ENCODE peak calls at places on chromosomes 12 and 14, in ten cellular contexts. R, B, P, C, Y, Q, N, O, A and V are unnamed samples.
A peak's percentile ranks its signal among the peaks of the same experiment; 100 is the strongest.

GRCh38 chr12:41108032-41108431 is 80.1 kb upstream of the PDZRN4 start:
- DNase-seq in R (no peak), B (no peak), P (no peak), C (no peak), Y (no peak), Q (no peak), N (no peak), O (no peak), A (no peak), V (no peak)

GRCh38 chr12:11824069-11824468 is 174.6 kb downstream of the ETV6 start:
- DNase-seq in R (no peak), B (no peak), P (no peak), C (no peak), Y (no peak), Q (no peak), N (no peak), O (no peak), A (no peak), V (no peak)

GRCh38 chr12:121697093-121697698 is 15.4 kb upstream of the TMEM120B start:
- DNase-seq in R (no peak), B (peak; percentile 75), P (no peak), C (no peak), Y (no peak), Q (peak; percentile 47), N (no peak), O (no peak), A (no peak), V (no peak)

GRCh38 chr12:93622485-93622884 is 50.0 kb downstream of the SOCS2 start:
- DNase-seq in R (no peak), B (no peak), P (no peak), C (no peak), Y (peak; percentile 14), Q (no peak), N (no peak), O (no peak), A (no peak), V (no peak)

GRCh38 chr14:92607702-92608429 is 94.3 kb downstream of the RIN3 start:
- DNase-seq in R (no peak), B (no peak), P (no peak), C (no peak), Y (no peak), Q (no peak), N (no peak), O (no peak), A (no peak), V (no peak)

GRCh38 chr12:95637471-95638155 is 86.3 kb upstream of the USP44 start:
- DNase-seq in R (no peak), B (no peak), P (no peak), C (no peak), Y (no peak), Q (no peak), N (no peak), O (no peak), A (no peak), V (no peak)

GRCh38 chr12:3061129-3061857 is 15.9 kb upstream of the TSPAN9 start:
- DNase-seq in R (no peak), B (no peak), P (no peak), C (no peak), Y (no peak), Q (no peak), N (peak; percentile 3), O (peak; percentile 28), A (no peak), V (no peak)

GRCh38 chr14:74917646-74918081 is 5.4 kb downstream of the RPS6KL1 start:
- DNase-seq in R (peak; percentile 89), B (no peak), P (no peak), C (peak; percentile 80), Y (peak; percentile 90), Q (no peak), N (peak; percentile 80), O (no peak), A (no peak), V (no peak)

GRCh38 chr14:46490150-46490769 is 161.3 kb downstream of the RPL10L start:
- DNase-seq in R (no peak), B (peak; percentile 5), P (no peak), C (no peak), Y (no peak), Q (peak; percentile 12), N (no peak), O (no peak), A (no peak), V (no peak)

GRCh38 chr12:69061574-69061973 is 128.6 kb upstream of the CPM start:
- DNase-seq in R (no peak), B (no peak), P (no peak), C (no peak), Y (no peak), Q (no peak), N (no peak), O (no peak), A (no peak), V (no peak)

GRCh38 chr12:57389033-57389432 is 41.8 kb downstream of the R3HDM2 start:
- DNase-seq in R (no peak), B (no peak), P (no peak), C (no peak), Y (no peak), Q (peak; percentile 10), N (no peak), O (no peak), A (no peak), V (no peak)

GRCh38 chr12:114834621-114835020 is 150.6 kb upstream of the TBX3 start:
- DNase-seq in R (no peak), B (no peak), P (no peak), C (no peak), Y (no peak), Q (no peak), N (no peak), O (no peak), A (no peak), V (no peak)

GRCh38 chr12:103817791-103818190 is 23.2 kb downstream of the NT5DC3 start:
- DNase-seq in R (no peak), B (no peak), P (no peak), C (no peak), Y (no peak), Q (no peak), N (no peak), O (no peak), A (no peak), V (no peak)

GRCh38 chr12:53974084-53975018 is at the start of gene HOTAIR:
- DNase-seq in R (peak; percentile 48), B (no peak), P (no peak), C (no peak), Y (no peak), Q (no peak), N (no peak), O (no peak), A (peak; percentile 25), V (no peak)
- H3K4me3 ChIP-seq in R (peak within 1 kb of the TSS; percentile 31), B (no peak within 1 kb of the TSS), P (no peak within 1 kb of the TSS), C (peak within 1 kb of the TSS; percentile 48), Y (no peak within 1 kb of the TSS), Q (peak within 1 kb of the TSS; percentile 46), N (peak within 1 kb of the TSS; percentile 8), O (peak within 1 kb of the TSS; percentile 22), A (no peak within 1 kb of the TSS), V (no peak within 1 kb of the TSS)

DNA sequence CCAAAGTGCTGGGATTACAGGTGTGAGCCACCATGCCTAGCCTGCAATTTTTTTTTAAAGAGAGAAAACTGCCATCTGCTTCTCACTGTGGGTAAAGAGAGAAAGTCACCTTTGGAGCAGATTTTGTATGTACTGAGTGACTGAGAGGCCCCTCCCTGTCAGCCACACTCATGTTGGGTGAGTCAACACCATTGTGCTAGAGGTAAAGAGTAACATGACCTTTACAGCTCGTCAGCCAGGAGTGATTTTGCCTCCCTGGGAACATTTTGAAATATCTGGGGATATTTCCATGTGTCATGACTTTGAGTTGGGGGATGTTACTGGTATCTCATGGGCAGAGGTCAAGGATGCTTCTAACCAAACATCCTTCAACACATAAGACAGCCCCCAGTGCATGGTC is 115.2 kb downstream of the KSR2 start:
- DNase-seq in R (no peak), B (no peak), P (peak; percentile 44), C (no peak), Y (no peak), Q (no peak), N (no peak), O (no peak), A (no peak), V (no peak)
- H3K27ac ChIP-seq in R (no peak overlapping the region), B (no peak overlapping the region), P (peak overlapping the region; percentile 5), C (no peak overlapping the region), Y (no peak overlapping the region), Q (peak overlapping the region; percentile 5), N (no peak overlapping the region), O (no peak overlapping the region), A (no peak overlapping the region), V (no peak overlapping the region)

GRCh38 chr14:96122496-96122895 is 82.1 kb upstream of the BDKRB2 start:
- DNase-seq in R (no peak), B (no peak), P (no peak), C (no peak), Y (no peak), Q (no peak), N (no peak), O (no peak), A (no peak), V (no peak)
- H3K27me3 ChIP-seq in R (no peaks in the 10 kb centered on the region), B (no peaks in the 10 kb centered on the region), P (no peaks in the 10 kb centered on the region), C (peaks cover 29% of the 10 kb centered on the region), Y (no peaks in the 10 kb centered on the region), Q (peaks cover 2% of the 10 kb centered on the region), N (peaks cover 3% of the 10 kb centered on the region), O (no peaks in the 10 kb centered on the region), A (no peaks in the 10 kb centered on the region), V (no peaks in the 10 kb centered on the region)

DNA sequence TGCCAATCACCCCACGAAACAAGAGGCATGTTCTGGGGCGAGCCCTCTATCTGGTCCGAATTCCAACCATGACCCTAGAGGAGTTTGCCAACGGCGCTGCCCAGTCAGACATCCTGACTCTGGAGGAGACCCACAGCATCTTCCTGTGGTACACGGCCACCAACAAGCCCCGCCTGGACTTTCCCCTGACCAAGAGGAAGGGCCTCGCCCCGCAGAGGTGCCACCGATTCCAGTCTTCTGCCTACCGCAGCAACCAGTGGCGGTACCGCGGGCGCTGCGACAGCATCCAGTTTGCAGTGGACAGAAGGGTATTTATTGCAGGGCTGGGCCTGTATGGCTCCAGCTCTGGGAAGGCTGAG is 1.7 kb downstream of the BTBD6 start:
- DNase-seq in R (no peak), B (no peak), P (no peak), C (no peak), Y (no peak), Q (no peak), N (peak; percentile 50), O (no peak), A (no peak), V (no peak)
- H3K4me3 ChIP-seq in R (no peak overlapping the region), B (no peak overlapping the region), P (no peak overlapping the region), C (peak overlapping the region; percentile 73), Y (no peak overlapping the region), Q (no peak overlapping the region), N (no peak overlapping the region), O (no peak overlapping the region), A (no peak overlapping the region), V (no peak overlapping the region)

GRCh38 chr14:99579903-99580570 is 24.0 kb downstream of the CCDC85C start:
- DNase-seq in R (no peak), B (peak; percentile 68), P (peak; percentile 88), C (no peak), Y (peak; percentile 83), Q (peak; percentile 47), N (no peak), O (no peak), A (no peak), V (no peak)
- H3K27ac ChIP-seq in R (peak overlapping the region; percentile 73), B (peak overlapping the region; percentile 94), P (peak overlapping the region; percentile 85), C (peak overlapping the region; percentile 80), Y (peak overlapping the region; percentile 90), Q (peak overlapping the region; percentile 85), N (no peak overlapping the region), O (no peak overlapping the region), A (no peak overlapping the region), V (no peak overlapping the region)

GRCh38 chr12:132429122-132429931 is 60.6 kb upstream of the FBRSL1 start:
- DNase-seq in R (peak; percentile 59), B (peak; percentile 42), P (no peak), C (no peak), Y (peak; percentile 60), Q (no peak), N (no peak), O (no peak), A (no peak), V (no peak)
- H3K27me3 ChIP-seq in R (no peaks in the 10 kb centered on the region), B (peaks cover 76% of the 10 kb centered on the region), P (peaks cover 38% of the 10 kb centered on the region), C (peaks cover 99% of the 10 kb centered on the region), Y (no peaks in the 10 kb centered on the region), Q (no peaks in the 10 kb centered on the region), N (peaks cover 48% of the 10 kb centered on the region), O (no peaks in the 10 kb centered on the region), A (peaks cover 3% of the 10 kb centered on the region), V (peaks cover 27% of the 10 kb centered on the region)